ENCODE peak calls at places on chromosome 19, in four cellular contexts. P, O, Y and K are unnamed samples.
A peak's percentile ranks its signal among the peaks of the same experiment; 100 is the strongest.

GRCh38 chr19:50315773-50316448 is 13.3 kb downstream of the KCNC3 start:
- DNase-seq in P (peak; percentile 68), O (no peak), Y (no peak), K (peak; percentile 64)

GRCh38 chr19:8161135-8161646 is 11.8 kb upstream of the FBN3 start:
- DNase-seq in P (no peak), O (no peak), Y (peak; percentile 65), K (peak; percentile 68)

GRCh38 chr19:10670876-10671804 is 17.0 kb downstream of the ILF3 start:
- DNase-seq in P (no peak), O (no peak), Y (no peak), K (no peak)

GRCh38 chr19:55686311-55687050 is 11.5 kb downstream of the EPN1 start:
- DNase-seq in P (no peak), O (no peak), Y (no peak), K (no peak)

GRCh38 chr19:41706741-41707501 is 1.5 kb upstream of the CEACAM5 start:
- DNase-seq in P (peak; percentile 99), O (no peak), Y (peak; percentile 64), K (peak; percentile 89)

GRCh38 chr19:58558066-58558622 is at the start of gene UBE2M:
- DNase-seq in P (no peak), O (no peak), Y (no peak), K (peak; percentile 83)

GRCh38 chr19:47000373-47000772 is 19.3 kb upstream of the NPAS1 start:
- DNase-seq in P (no peak), O (no peak), Y (no peak), K (no peak)

GRCh38 chr19:47186337-47187022 is 44.5 kb downstream of the BBC3 start:
- DNase-seq in P (no peak), O (no peak), Y (no peak), K (no peak)

GRCh38 chr19:19691683-19692082 is 23.0 kb downstream of the ZNF101 start:
- DNase-seq in P (no peak), O (no peak), Y (no peak), K (no peak)

GRCh38 chr19:15577184-15577771 is 37.7 kb upstream of the CYP4F8 start:
- DNase-seq in P (no peak), O (no peak), Y (no peak), K (no peak)

GRCh38 chr19:19447536-19448237 is 42.2 kb downstream of the GATAD2A start:
- DNase-seq in P (no peak), O (peak; percentile 28), Y (no peak), K (no peak)

GRCh38 chr19:40600086-40600917 is 867 bp upstream of the LTBP4 start:
- DNase-seq in P (no peak), O (no peak), Y (no peak), K (no peak)

GRCh38 chr19:53927745-53928144 is 18.7 kb downstream of the CACNG7 start:
- DNase-seq in P (no peak), O (peak; percentile 64), Y (peak; percentile 33), K (peak; percentile 67)

GRCh38 chr19:55258476-55258827 is 365 bp downstream of the PPP6R1 start:
- DNase-seq in P (no peak), O (no peak), Y (no peak), K (peak; percentile 83)

GRCh38 chr19:3536429-3537100 is 2.4 kb upstream of the TEKTIP1 start:
- DNase-seq in P (no peak), O (no peak), Y (no peak), K (no peak)

GRCh38 chr19:341386-342127 is 3.0 kb downstream of the MIER2 start:
- DNase-seq in P (no peak), O (no peak), Y (peak; percentile 33), K (no peak)
- TF ChIP-seq MAZ in P (no peak), O (no peak), Y (no peak), K (no peak)

GRCh38 chr19:17777840-17778620 is 16.9 kb upstream of the B3GNT3 start:
- DNase-seq in P (peak; percentile 62), O (peak; percentile 10), Y (peak; percentile 40), K (peak; percentile 93)
- TF ChIP-seq MAZ in P (no peak), O (no peak), Y (no peak), K (no peak)

DNA sequence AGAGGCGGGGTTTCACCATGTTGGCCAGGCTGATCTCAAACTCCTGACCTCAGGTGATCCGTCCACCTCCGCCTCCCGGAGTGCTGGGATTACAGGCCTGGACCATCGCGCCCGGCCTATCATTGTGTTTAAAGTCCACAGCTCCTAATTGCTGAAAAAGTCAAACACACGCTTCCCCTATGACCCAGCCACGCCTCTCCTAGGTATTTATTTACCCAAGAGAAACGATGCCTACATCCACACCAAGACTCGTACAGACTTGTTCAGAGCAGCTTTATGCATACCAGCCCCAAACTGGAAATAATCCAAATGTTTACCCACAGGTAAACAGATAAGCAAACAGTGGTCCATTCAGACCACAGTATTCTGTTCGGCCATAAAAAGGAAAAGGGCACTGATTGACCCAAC is 15.1 kb downstream of the ZNRF4 start:
- DNase-seq in P (no peak), O (no peak), Y (peak; percentile 88), K (no peak)
- TF ChIP-seq MAZ in P (no peak), O (no peak), Y (peak; percentile 27), K (no peak)

GRCh38 chr19:16736709-16737108 is 17.1 kb downstream of the NWD1 start:
- DNase-seq in P (no peak), O (no peak), Y (no peak), K (peak; percentile 35)
- TF ChIP-seq MAZ in P (no peak), O (no peak), Y (no peak), K (no peak)

GRCh38 chr19:52415711-52416110 is 13.2 kb upstream of the ZNF534 start:
- DNase-seq in P (no peak), O (no peak), Y (no peak), K (no peak)

DNA sequence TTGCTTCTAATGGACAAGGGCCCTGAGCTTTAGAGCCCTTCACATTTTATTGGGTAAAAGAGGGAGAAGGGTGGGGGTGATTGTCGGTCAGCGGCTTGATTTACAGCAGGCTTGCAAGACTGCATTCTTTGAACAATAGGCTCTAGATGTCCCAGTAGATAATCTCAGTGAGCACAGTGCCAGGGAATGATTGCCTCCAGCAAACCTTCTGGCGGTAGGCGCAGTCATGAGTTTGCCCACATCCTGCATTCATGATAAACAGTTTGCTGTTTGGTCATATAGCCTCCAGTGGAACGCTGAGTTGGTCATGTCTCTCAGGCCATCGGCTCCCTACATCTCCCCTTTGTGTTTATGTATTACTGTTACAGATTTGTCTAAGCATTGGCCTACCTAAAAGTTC is 12.6 kb downstream of the ZNF528 start:
- DNase-seq in P (no peak), O (no peak), Y (no peak), K (no peak)
- TF ChIP-seq MAZ in P (no peak), O (no peak), Y (no peak), K (no peak)